ENCODE peak calls at places on chromosomes 16 and 17, in six cellular contexts. N is body of pancreas, G is ovary, H is A549, F is uterus, K is breast epithelium. P is an unnamed sample.
A peak's percentile ranks its signal among the peaks of the same experiment; 100 is the strongest.

GRCh38 chr17:33809748-33810147 is 445.3 kb upstream of the CCL2 start:
- DNase-seq in N (peak; percentile 60), G (no peak), H (no peak), F (no peak), K (no peak), P (no peak)

GRCh38 chr17:4679652-4680051 is 24.3 kb downstream of the PELP1 start:
- DNase-seq in N (no peak), G (no peak), H (peak; percentile 74), F (no peak), K (no peak), P (no peak)

GRCh38 chr17:4389079-4389478 is 22.6 kb upstream of the UBE2G1 start:
- DNase-seq in N (no peak), G (no peak), H (no peak), F (no peak), K (peak; percentile 59), P (no peak)

GRCh38 chr16:27408012-27408601 is 6.1 kb downstream of the IL21R start:
- DNase-seq in N (no peak), G (no peak), H (no peak), F (no peak), K (no peak), P (no peak)

GRCh38 chr17:6506679-6507231 is 49.6 kb downstream of the PITPNM3 start:
- DNase-seq in N (no peak), G (no peak), H (peak; percentile 56), F (no peak), K (no peak), P (no peak)

GRCh38 chr16:87945351-87946042 is 5.7 kb upstream of the BANP start:
- DNase-seq in N (peak; percentile 85), G (peak; percentile 88), H (no peak), F (peak; percentile 62), K (peak; percentile 92), P (no peak)

GRCh38 chr16:23826528-23827244 is 9.1 kb upstream of the PRKCB start:
- DNase-seq in N (no peak), G (no peak), H (no peak), F (no peak), K (no peak), P (no peak)

GRCh38 chr17:64240741-64241347 is 22.2 kb downstream of the TEX2 start:
- DNase-seq in N (peak; percentile 26), G (peak; percentile 68), H (no peak), F (peak; percentile 74), K (no peak), P (peak; percentile 94)

GRCh38 chr17:50817142-50817751 is 18.1 kb upstream of the WFIKKN2 start:
- DNase-seq in N (peak; percentile 64), G (peak; percentile 71), H (peak; percentile 75), F (no peak), K (no peak), P (no peak)

GRCh38 chr17:44248220-44248529 is 19.8 kb downstream of the SLC4A1 start:
- DNase-seq in N (no peak), G (no peak), H (no peak), F (no peak), K (no peak), P (no peak)

DNA sequence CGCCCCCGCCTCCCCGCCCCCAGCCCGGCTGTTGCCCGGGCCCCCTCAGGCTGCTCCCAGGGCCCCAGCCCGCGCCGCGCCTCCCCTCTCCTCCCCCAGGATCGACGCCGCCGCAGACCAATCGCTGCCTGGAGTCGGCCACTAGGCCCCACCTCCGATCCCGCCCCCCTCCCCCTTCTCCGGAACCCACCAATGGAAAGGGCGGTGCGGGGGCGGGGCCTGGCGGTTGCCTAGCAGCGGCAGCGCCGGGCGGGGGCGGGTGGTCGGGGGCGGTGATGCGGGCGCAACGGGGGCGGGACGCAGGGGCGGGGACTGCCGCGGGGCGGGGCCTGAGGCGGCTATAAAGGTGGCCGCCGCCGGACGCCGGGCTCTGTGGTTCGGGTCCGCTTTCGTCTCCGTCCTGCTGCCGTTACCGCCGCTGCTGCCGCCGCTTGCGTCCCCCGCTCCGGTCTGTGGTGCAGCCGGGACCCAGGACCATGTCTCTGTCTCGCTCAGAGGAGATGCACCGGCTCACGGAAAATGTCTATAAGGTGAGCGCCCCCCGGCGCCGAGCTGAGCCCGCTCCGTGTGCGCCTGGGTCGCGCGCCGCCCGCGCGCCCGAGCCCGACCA is at the start of gene BAIAP2:
- DNase-seq in N (peak; percentile 99), G (peak; percentile 99), H (peak; percentile 100), F (peak; percentile 96), K (peak; percentile 94), P (no peak)
- TF ChIP-seq CTCF in N (no peak), G (peak; percentile 12), H (peak; percentile 36), F (no peak), K (no peak), P (no peak)

DNA sequence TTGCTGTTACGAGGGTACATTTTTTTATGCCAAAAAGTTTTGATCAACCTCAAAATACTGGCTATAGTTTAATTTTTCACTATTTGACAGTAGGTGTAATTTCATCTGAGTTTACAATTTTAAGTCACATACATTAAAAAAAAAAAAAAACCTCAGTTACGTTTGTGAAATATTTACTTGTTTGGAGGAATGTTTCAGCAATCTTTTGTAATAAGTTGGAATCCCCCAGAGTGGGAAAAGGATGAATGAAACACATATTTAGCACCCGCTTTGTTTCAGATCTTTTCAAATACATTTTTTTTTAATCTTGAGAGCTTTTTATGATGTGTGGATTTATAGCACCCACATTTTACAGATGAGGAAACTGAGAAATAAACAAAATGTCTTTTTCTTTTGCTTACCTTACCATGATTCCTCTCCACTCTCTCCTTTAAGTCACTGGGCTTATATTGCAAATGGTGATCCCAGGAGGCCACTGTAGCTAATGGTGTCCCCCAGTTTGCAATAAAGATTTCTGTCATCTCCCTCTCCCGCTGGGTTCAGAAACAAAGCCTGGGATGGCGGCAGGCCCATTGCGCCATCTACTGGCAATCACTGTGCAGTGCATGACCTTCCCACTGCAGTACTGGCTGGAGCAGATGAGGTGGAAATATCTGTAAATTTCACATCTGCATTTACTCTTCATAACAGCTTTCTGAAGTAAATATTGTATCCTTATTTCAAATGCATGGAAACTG is 27.7 kb downstream of the TBC1D3B start:
- DNase-seq in N (peak; percentile 62), G (peak; percentile 44), H (peak; percentile 92), F (peak; percentile 18), K (peak; percentile 39), P (no peak)
- TF ChIP-seq POLR2A in N (no peak), G (no peak), H (no peak), F (no peak), K (no peak), P (no peak)

GRCh38 chr16:5071681-5072333 is at the start of gene ALG1:
- DNase-seq in N (peak; percentile 92), G (peak; percentile 94), H (peak; percentile 86), F (peak; percentile 87), K (peak; percentile 85), P (no peak)
- TF ChIP-seq CTCF in N (no peak), G (no peak), H (no peak), F (no peak), K (no peak), P (no peak)

GRCh38 chr16:4840984-4841383 is 6.1 kb downstream of the GLYR1 start:
- DNase-seq in N (no peak), G (no peak), H (no peak), F (no peak), K (no peak), P (no peak)

GRCh38 chr16:4850211-4850610 is 2.9 kb downstream of the UBN1 start:
- DNase-seq in N (no peak), G (no peak), H (no peak), F (no peak), K (no peak), P (no peak)

GRCh38 chr16:4847774-4848587 is 700 bp downstream of the UBN1 start:
- DNase-seq in N (peak; percentile 87), G (peak; percentile 65), H (peak; percentile 41), F (peak; percentile 32), K (peak; percentile 54), P (no peak)

GRCh38 chr16:4846901-4847773 is at the start of the genes GLYR1 and UBN1:
- DNase-seq in N (peak; percentile 99), G (peak; percentile 100), H (peak; percentile 89), F (peak; percentile 98), K (peak; percentile 99), P (no peak)

GRCh38 chr16:4846503-4846900 is 586 bp downstream of the GLYR1 start:
- DNase-seq in N (peak; percentile 71), G (no peak), H (no peak), F (no peak), K (peak; percentile 41), P (no peak)
- TF ChIP-seq POLR2A in N (peak; percentile 58), G (no peak), H (peak; percentile 35), F (no peak), K (no peak), P (no peak)

GRCh38 chr17:19418312-19418992 is 7.4 kb downstream of the RNF112 start:
- DNase-seq in N (no peak), G (no peak), H (no peak), F (no peak), K (no peak), P (peak; percentile 90)
- TF ChIP-seq CTCF in N (no peak), G (no peak), H (no peak), F (no peak), K (no peak), P (no peak)

GRCh38 chr16:58515871-58516767 is 802 bp downstream of the SETD6 start:
- DNase-seq in N (peak; percentile 85), G (peak; percentile 46), H (no peak), F (no peak), K (no peak), P (peak; percentile 84)

GRCh38 chr16:58513874-58514273 is 1.4 kb upstream of the SETD6 start:
- DNase-seq in N (no peak), G (no peak), H (no peak), F (no peak), K (no peak), P (no peak)

GRCh38 chr16:58516768-58517107 is 1.4 kb downstream of the SETD6 start:
- DNase-seq in N (no peak), G (no peak), H (no peak), F (no peak), K (no peak), P (no peak)

GRCh38 chr16:58518083-58518979 is 3.0 kb downstream of the SETD6 start:
- DNase-seq in N (no peak), G (no peak), H (no peak), F (no peak), K (no peak), P (no peak)

DNA sequence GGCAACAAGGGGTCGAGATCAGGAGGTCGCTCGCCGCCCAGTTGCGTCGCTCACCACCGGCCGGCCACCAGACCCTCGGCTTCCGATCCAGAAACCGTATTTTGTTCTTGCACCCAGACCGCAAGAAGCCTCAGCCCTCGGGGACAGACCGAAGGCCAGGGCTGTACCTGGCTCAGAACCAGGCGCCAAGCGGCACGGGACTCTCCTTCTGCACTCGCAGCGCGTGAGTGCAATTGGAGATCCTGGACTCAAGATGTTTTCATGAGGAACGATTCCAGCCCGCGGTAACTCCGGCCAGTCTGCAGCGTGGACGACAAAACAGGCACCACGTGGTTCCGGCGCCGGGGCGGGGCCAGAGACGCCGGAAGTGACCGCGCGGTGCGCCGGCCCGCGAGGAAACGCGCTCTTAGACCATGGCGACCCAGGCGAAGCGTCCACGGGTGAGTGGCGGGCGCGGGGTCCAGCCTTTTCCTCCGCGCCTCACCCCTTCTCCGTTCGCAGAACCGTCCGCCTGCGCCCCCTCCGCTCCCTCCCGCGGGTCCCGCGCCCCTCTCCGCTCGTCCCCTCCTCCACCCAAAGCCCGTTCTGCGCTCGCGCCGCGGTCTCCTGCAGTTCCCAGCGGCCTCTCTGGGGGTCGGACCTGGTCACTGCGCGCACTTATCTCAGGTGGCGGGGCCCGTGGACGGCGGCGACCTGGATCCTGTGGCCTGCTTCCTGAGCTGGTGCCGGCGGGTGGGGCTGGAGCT is at the start of gene SETD6:
- DNase-seq in N (peak; percentile 93), G (peak; percentile 81), H (peak; percentile 57), F (peak; percentile 83), K (peak; percentile 82), P (peak; percentile 92)
- TF ChIP-seq POLR2A in N (peak; percentile 63), G (no peak), H (peak; percentile 67), F (peak; percentile 34), K (no peak), P (no peak)

P was measured in vagina.